ENCODE peak calls at places on chromosomes 2 and 18, in seven cellular contexts. S is activated CD4-positive, alpha-beta T cell treated with anti-CD3 and anti-CD28 coated beads, Interleukin-2, amount 50 U/mL, for 4 hours; J is upper lobe of right lung; N is spleen; A is amniotic stem cell; M is PC-3; Y is A673. K is an unnamed sample.

GRCh38 chr18:62637807-62638687 is 77.3 kb upstream of the PHLPP1 start:
- DNase-seq in S (peak; percentile 46), Y (peak; percentile 57), M (peak; percentile 64), A (no peak), N (no peak), J (no peak), K (peak; percentile 18)

GRCh38 chr2:224195954-224196571 is 157.0 kb upstream of the SERPINE2 start:
- DNase-seq in Y (no peak), J (no peak), A (no peak), M (no peak), N (no peak), S (no peak), K (no peak)

GRCh38 chr2:135694711-135695110 is 46.9 kb upstream of the UBXN4 start:
- DNase-seq in S (no peak), J (no peak), A (no peak), Y (peak; percentile 11), N (no peak), M (no peak), K (no peak)

GRCh38 chr2:150144546-150145305 is 342.7 kb downstream of the RND3 start:
- DNase-seq in M (peak; percentile 39), N (no peak), Y (no peak), S (no peak), A (no peak), J (no peak), K (no peak)

GRCh38 chr2:237101118-237101979 is 15.7 kb downstream of the COPS8 start:
- DNase-seq in A (no peak), S (no peak), Y (no peak), N (no peak), M (no peak), J (no peak), K (no peak)

GRCh38 chr2:162401871-162402270 is 57.9 kb downstream of the GCA start:
- DNase-seq in M (no peak), N (no peak), Y (no peak), A (no peak), J (no peak), S (no peak), K (no peak)

GRCh38 chr2:238797537-238797936 is 50.3 kb upstream of the TWIST2 start:
- DNase-seq in A (no peak), N (no peak), S (no peak), Y (no peak), J (no peak), M (no peak), K (no peak)

GRCh38 chr18:50844960-50845359 is 25.1 kb upstream of the MRO start:
- DNase-seq in A (no peak), Y (no peak), S (no peak), M (no peak), N (no peak), J (no peak), K (no peak)

GRCh38 chr2:175957845-175958244 is 44.2 kb downstream of the LNPK start:
- DNase-seq in Y (no peak), S (no peak), J (no peak), A (no peak), N (peak; percentile 39), M (no peak), K (no peak)

GRCh38 chr18:11004294-11004693 is 145.1 kb downstream of the PIEZO2 start:
- DNase-seq in S (no peak), M (no peak), A (no peak), J (no peak), Y (no peak), N (no peak), K (no peak)

GRCh38 chr2:222707689-222708273 is 36.3 kb downstream of the MOGAT1 start:
- DNase-seq in A (no peak), S (no peak), N (no peak), Y (no peak), J (no peak), M (peak; percentile 46), K (no peak)

GRCh38 chr2:169493360-169493759 is 14.1 kb downstream of the BBS5 start:
- DNase-seq in S (no peak), A (no peak), J (no peak), M (no peak), Y (no peak), N (no peak), K (no peak)

GRCh38 chr18:10379511-10379910 is 74.9 kb upstream of the APCDD1 start:
- DNase-seq in J (no peak), M (peak; percentile 6), S (no peak), Y (no peak), N (no peak), A (no peak), K (no peak)

GRCh38 chr2:63023444-63023843 is 27.2 kb upstream of the OTX1 start:
- DNase-seq in A (no peak), S (no peak), N (no peak), Y (peak; percentile 84), J (no peak), M (peak; percentile 76), K (no peak)

GRCh38 chr18:48607049-48607984 is 68.5 kb downstream of the CTIF start:
- DNase-seq in M (no peak), A (peak; percentile 75), N (peak; percentile 61), S (no peak), Y (no peak), J (no peak), K (no peak)

GRCh38 chr2:239245872-239246701 is 154.7 kb downstream of the HDAC4 start:
- DNase-seq in N (peak; percentile 74), J (no peak), M (no peak), Y (no peak), A (no peak), S (no peak), K (no peak)

GRCh38 chr2:78263571-78263970 is 741.4 kb upstream of the LRRTM4 start:
- DNase-seq in N (no peak), Y (no peak), J (no peak), M (no peak), S (no peak), A (no peak), K (no peak)

GRCh38 chr2:85796549-85797262 is 42.9 kb downstream of the ATOH8 start:
- DNase-seq in M (no peak), Y (no peak), J (peak; percentile 72), S (no peak), N (peak; percentile 80), A (no peak), K (no peak)

GRCh38 chr2:24917086-24917485 is 3.0 kb downstream of the ADCY3 start:
- DNase-seq in N (peak; percentile 44), J (no peak), Y (no peak), S (no peak), A (no peak), M (no peak), K (no peak)

GRCh38 chr2:202064206-202064880 is 8.7 kb upstream of the KIAA2012 start:
- DNase-seq in J (no peak), Y (peak; percentile 95), M (peak; percentile 60), S (no peak), N (no peak), A (peak; percentile 39), K (no peak)

GRCh38 chr2:133843551-133843950 is 275.3 kb upstream of the NCKAP5 start:
- DNase-seq in J (no peak), M (peak; percentile 40), S (no peak), A (no peak), N (no peak), Y (no peak), K (no peak)

GRCh38 chr2:241300000-241300399 is 15.5 kb downstream of the HDLBP start:
- DNase-seq in A (no peak), J (no peak), N (no peak), Y (no peak), M (no peak), S (peak; percentile 18), K (no peak)

GRCh38 chr18:72868666-72869661 is 1.2 kb upstream of the NETO1 start:
- DNase-seq in M (no peak), N (peak; percentile 77), Y (peak; percentile 44), A (peak; percentile 5), J (no peak), S (no peak), K (no peak)

GRCh38 chr2:147600223-147600622 is 244.6 kb upstream of the ACVR2A start:
- DNase-seq in A (no peak), J (no peak), M (no peak), Y (no peak), S (no peak), N (no peak), K (no peak)

GRCh38 chr2:126889071-126889470 is 9.6 kb upstream of the TEX51 start:
- DNase-seq in S (no peak), J (peak; percentile 63), M (no peak), Y (no peak), A (no peak), N (peak; percentile 63), K (no peak)

GRCh38 chr2:162197095-162197825 is 45.2 kb upstream of the GCG start:
- DNase-seq in J (no peak), N (no peak), S (no peak), M (peak; percentile 77), Y (no peak), A (no peak), K (no peak)

GRCh38 chr18:26227051-26227672 is 917 bp downstream of the TAF4B start:
- DNase-seq in J (no peak), Y (no peak), A (no peak), S (no peak), M (peak; percentile 21), N (no peak), K (no peak)

GRCh38 chr2:197889041-197889440 is 84.6 kb downstream of the PLCL1 start:
- DNase-seq in A (peak; percentile 19), Y (peak; percentile 31), M (no peak), N (no peak), S (no peak), J (no peak), K (no peak)

GRCh38 chr2:24818721-24819167 is 25.5 kb downstream of the CENPO start:
- DNase-seq in J (no peak), N (peak; percentile 50), Y (no peak), M (no peak), S (no peak), A (no peak), K (no peak)

GRCh38 chr2:207337234-207338219 is 171.8 kb upstream of the KLF7 start:
- DNase-seq in J (no peak), N (no peak), M (peak; percentile 50), Y (peak; percentile 45), S (no peak), A (no peak), K (no peak)

GRCh38 chr18:3180325-3180724 is 39.4 kb downstream of the MYOM1 start:
- DNase-seq in M (no peak), Y (peak; percentile 28), N (no peak), A (no peak), J (no peak), S (no peak), K (no peak)

GRCh38 chr2:121076885-121077549 is 208.0 kb downstream of the TFCP2L1 start:
- DNase-seq in M (peak; percentile 81), Y (peak; percentile 71), S (peak; percentile 42), J (peak; percentile 87), N (peak; percentile 91), A (no peak), K (peak; percentile 35)

GRCh38 chr2:176158306-176158643 is 1.2 kb downstream of the HOXD3 start:
- DNase-seq in M (no peak), A (no peak), J (no peak), Y (no peak), S (no peak), N (no peak), K (no peak)

GRCh38 chr2:71269511-71270090 is 42.7 kb upstream of the PAIP2B start:
- DNase-seq in N (no peak), M (no peak), J (no peak), S (no peak), A (no peak), Y (no peak), K (no peak)

GRCh38 chr2:150013011-150013410 is 425.4 kb upstream of the MMADHC start:
- DNase-seq in M (no peak), Y (no peak), J (no peak), N (no peak), S (no peak), A (no peak), K (no peak)

GRCh38 chr2:226123307-226123706 is 676.3 kb downstream of the IRS1 start:
- DNase-seq in J (no peak), A (no peak), N (no peak), Y (peak; percentile 92), S (no peak), M (no peak), K (no peak)

GRCh38 chr2:233307565-233307964 is at the start of gene SAG:
- DNase-seq in S (no peak), N (no peak), Y (no peak), M (no peak), A (no peak), J (no peak), K (no peak)

GRCh38 chr2:5589183-5589582 is 103.0 kb upstream of the SOX11 start:
- DNase-seq in S (no peak), A (no peak), J (no peak), N (no peak), M (no peak), Y (no peak), K (no peak)

K was measured in stimulated activated naive CD4-positive, alpha-beta T cell treated with Interleukin-2 at 50 U/mL for 16 hours.